ENCODE peak calls at places on chromosomes 3 and 15, in six cellular contexts. C is trophoblast cell, H is neuronal stem cell, M is H9, N is H1, L is mesenchymal stem cell. K is an unnamed sample.

GRCh38 chr3:170356596-170357175 is 829 bp upstream of the SKIL start:
- DNase-seq in C (peak; percentile 90), H (peak; percentile 70), M (peak; percentile 94), N (peak; percentile 84), L (peak; percentile 87), K (peak; percentile 74)

GRCh38 chr15:74958320-74958907 is 1.8 kb upstream of the RPP25 start:
- DNase-seq in C (peak; percentile 70), H (no peak), M (peak; percentile 69), N (peak; percentile 63), L (peak; percentile 69), K (no peak)

GRCh38 chr15:85831415-85832113 is 36.8 kb upstream of the KLHL25 start:
- DNase-seq in C (peak; percentile 55), H (peak; percentile 49), M (peak; percentile 67), N (peak; percentile 71), L (peak; percentile 56), K (peak; percentile 48)

GRCh38 chr15:43104426-43104825 is 1.4 kb downstream of the UBR1 start:
- DNase-seq in C (no peak), H (no peak), M (no peak), N (no peak), L (no peak), K (peak; percentile 9)

GRCh38 chr3:159872374-159873109 is 116.1 kb upstream of the IL12A start:
- DNase-seq in C (no peak), H (no peak), M (no peak), N (no peak), L (peak; percentile 90), K (peak; percentile 95)

GRCh38 chr3:195886181-195887141 is 21.9 kb downstream of the TNK2 start:
- DNase-seq in C (no peak), H (no peak), M (no peak), N (no peak), L (no peak), K (peak; percentile 35)

GRCh38 chr3:191070201-191070600 is 128.8 kb upstream of the OSTN start:
- DNase-seq in C (no peak), H (no peak), M (no peak), N (no peak), L (peak; percentile 87), K (peak; percentile 95)

GRCh38 chr3:56005196-56005805 is 463.0 kb downstream of the ERC2 start:
- DNase-seq in C (no peak), H (no peak), M (no peak), N (no peak), L (no peak), K (no peak)

GRCh38 chr15:83929619-83930018 is 275.7 kb downstream of the ADAMTSL3 start:
- DNase-seq in C (no peak), H (no peak), M (no peak), N (no peak), L (no peak), K (no peak)

GRCh38 chr3:127131625-127132170 is 61.2 kb upstream of the PRR23E start:
- DNase-seq in C (no peak), H (no peak), M (no peak), N (no peak), L (no peak), K (no peak)

GRCh38 chr3:113536627-113537101 is 4.3 kb downstream of the SIDT1 start:
- DNase-seq in C (peak; percentile 29), H (no peak), M (no peak), N (no peak), L (no peak), K (no peak)

GRCh38 chr3:180571831-180572578 is 30.0 kb upstream of the TTC14 start:
- DNase-seq in C (no peak), H (no peak), M (no peak), N (no peak), L (no peak), K (no peak)

GRCh38 chr3:130789678-130790340 is 43.2 kb upstream of the PIK3R4 start:
- DNase-seq in C (no peak), H (no peak), M (no peak), N (no peak), L (no peak), K (no peak)

GRCh38 chr3:50411229-50411628 is 51.9 kb upstream of the TMEM115 start:
- DNase-seq in C (no peak), H (no peak), M (no peak), N (no peak), L (no peak), K (no peak)

GRCh38 chr3:71581981-71582611 is 1.4 kb downstream of the FOXP1 start:
- DNase-seq in C (peak; percentile 67), H (peak; percentile 67), M (peak; percentile 69), N (peak; percentile 82), L (peak; percentile 46), K (no peak)

GRCh38 chr15:55562601-55563000 is 25.5 kb downstream of the PYGO1 start:
- DNase-seq in C (no peak), H (no peak), M (no peak), N (no peak), L (no peak), K (no peak)

DNA sequence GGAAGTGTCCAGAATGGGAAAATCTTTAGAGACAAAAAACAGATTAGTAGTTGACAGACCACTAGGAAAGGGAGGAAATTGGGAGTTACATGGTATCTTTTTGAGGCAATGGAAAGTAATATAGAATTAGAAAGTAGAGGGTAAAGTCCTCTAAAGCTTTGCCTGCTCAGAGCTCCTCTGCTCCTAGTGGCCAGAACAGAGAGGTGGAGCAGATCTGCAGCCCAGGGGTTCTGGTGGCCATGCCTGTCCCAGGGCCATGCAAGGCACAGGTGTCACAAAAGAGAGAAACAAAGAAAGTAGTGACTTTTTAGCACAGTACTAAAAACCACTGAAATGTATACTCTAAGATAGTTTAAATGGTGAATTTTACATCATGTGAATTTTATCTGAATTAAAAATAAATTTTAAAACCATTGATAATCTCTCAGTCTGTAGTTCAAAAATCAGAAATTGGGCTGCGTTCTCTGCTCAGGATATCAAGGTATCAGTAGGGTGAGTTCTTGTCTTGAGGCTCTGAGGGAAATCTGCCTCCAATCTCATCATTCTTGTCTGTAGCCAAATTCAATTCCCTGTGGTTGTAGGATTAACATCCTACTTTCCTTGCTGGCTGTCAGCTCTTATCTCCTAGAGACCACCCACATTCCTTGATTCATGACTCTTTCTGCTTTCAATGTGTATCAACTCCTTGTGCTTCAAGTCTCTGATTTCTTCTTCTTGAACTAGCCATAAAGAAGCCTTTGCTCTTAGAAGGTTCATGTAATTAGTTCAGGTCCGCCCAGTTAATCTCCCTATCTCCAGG is 23.6 kb downstream of the PYGO1 start:
- DNase-seq in C (peak; percentile 24), H (no peak), M (peak; percentile 34), N (no peak), L (no peak), K (no peak)
- H3K14ac ChIP-seq in C (no peak overlapping the region), H (no peak overlapping the region), M (no peak overlapping the region), N (no peak overlapping the region), L (no peak overlapping the region), K (no peak overlapping the region)

DNA sequence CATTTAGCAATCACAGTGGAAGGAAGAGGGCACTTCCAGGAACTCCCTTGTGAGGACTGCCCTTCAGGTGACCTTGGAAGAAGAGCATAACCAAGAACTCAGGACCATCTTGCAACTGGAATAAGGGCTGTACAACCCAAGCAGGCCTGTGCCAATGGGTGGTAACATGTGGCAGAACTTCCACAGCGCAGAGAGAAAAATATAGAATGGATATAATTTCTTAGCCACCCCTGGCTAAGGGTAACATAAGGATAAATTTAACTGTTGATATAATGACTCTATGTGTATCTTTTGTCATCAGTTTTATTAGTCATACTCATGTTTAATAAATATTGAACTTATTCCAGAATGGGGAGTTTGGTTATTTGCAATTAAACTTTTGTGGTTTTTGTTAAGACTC is 13.4 kb upstream of the MFSD1 start:
- DNase-seq in C (no peak), H (no peak), M (no peak), N (no peak), L (no peak), K (peak; percentile 80)
- H3K27ac ChIP-seq in C (no peak overlapping the region), H (no peak overlapping the region), M (no peak overlapping the region), N (no peak overlapping the region), L (no peak overlapping the region), K (peak overlapping the region; percentile 93)

GRCh38 chr3:13937131-13937530 is 57.3 kb upstream of the WNT7A start:
- DNase-seq in C (peak; percentile 79), H (no peak), M (no peak), N (no peak), L (no peak), K (no peak)

GRCh38 chr3:13935494-13936094 is 55.7 kb upstream of the WNT7A start:
- DNase-seq in C (no peak), H (no peak), M (no peak), N (no peak), L (no peak), K (no peak)

GRCh38 chr3:13932578-13933295 is 52.9 kb upstream of the WNT7A start:
- DNase-seq in C (no peak), H (no peak), M (peak; percentile 24), N (no peak), L (no peak), K (no peak)

GRCh38 chr3:13934813-13935212 is 54.9 kb upstream of the WNT7A start:
- DNase-seq in C (no peak), H (no peak), M (peak; percentile 18), N (no peak), L (no peak), K (no peak)

DNA sequence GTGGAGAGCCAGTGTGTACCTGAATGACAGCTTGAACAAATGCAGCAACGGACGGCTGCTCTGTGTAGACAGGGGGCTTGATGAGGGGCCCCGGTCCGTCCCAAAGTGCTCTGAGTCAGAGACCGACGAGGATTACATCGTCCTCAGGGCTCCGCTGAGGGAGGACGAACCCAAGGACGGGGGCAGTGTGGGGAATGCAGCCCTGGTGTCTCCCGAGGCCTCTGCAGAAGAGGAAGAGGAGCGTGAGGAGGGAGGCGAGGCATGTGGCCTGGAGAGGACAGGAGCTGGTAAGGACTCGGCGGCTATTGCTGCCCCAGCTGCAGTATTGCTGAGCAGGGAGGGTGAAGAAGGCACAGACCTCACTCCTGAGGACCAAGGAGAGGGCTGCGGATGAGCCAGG is 54.4 kb upstream of the WNT7A start:
- DNase-seq in C (no peak), H (no peak), M (peak; percentile 22), N (no peak), L (no peak), K (no peak)
- H3K9ac ChIP-seq in C (no peak overlapping the region), H (no peak overlapping the region), M (no peak overlapping the region), N (no peak overlapping the region), L (no peak overlapping the region), K (no peak overlapping the region)

GRCh38 chr3:39102504-39103323 is 4.7 kb downstream of the GORASP1 start:
- DNase-seq in C (no peak), H (no peak), M (no peak), N (peak; percentile 41), L (no peak), K (no peak)

GRCh38 chr3:39104961-39105686 is 2.3 kb downstream of the GORASP1 start:
- DNase-seq in C (no peak), H (no peak), M (no peak), N (no peak), L (no peak), K (no peak)

GRCh38 chr3:39103791-39104552 is 3.5 kb downstream of the GORASP1 start:
- DNase-seq in C (no peak), H (no peak), M (no peak), N (peak; percentile 37), L (no peak), K (no peak)

GRCh38 chr3:39101022-39101689 is 6.3 kb downstream of the GORASP1 start:
- DNase-seq in C (peak; percentile 60), H (no peak), M (peak; percentile 62), N (peak; percentile 58), L (peak; percentile 50), K (peak; percentile 26)

GRCh38 chr3:39103324-39103693 is 4.1 kb downstream of the GORASP1 start:
- DNase-seq in C (no peak), H (no peak), M (peak; percentile 46), N (peak; percentile 45), L (peak; percentile 16), K (no peak)
- H3K14ac ChIP-seq in C (no peak overlapping the region), H (no peak overlapping the region), M (no peak overlapping the region), N (no peak overlapping the region), L (no peak overlapping the region), K (no peak overlapping the region)